ENCODE peak calls at places on chromosome 7, in seven cellular contexts. J, M, P, U, H, C and G are unnamed samples.

GRCh38 chr7:144588535-144588934 is 185.0 kb upstream of the NOBOX start:
- DNase-seq in J (no peak), M (no peak), P (no peak), U (no peak), H (no peak), C (no peak), G (no peak)

GRCh38 chr7:28804990-28805389 is 153.1 kb downstream of the TRIL start:
- DNase-seq in J (peak), M (peak), P (no peak), U (no peak), H (no peak), C (no peak), G (no peak)

GRCh38 chr7:139108256-139109187 is 998 bp downstream of the ZC3HAV1 start:
- DNase-seq in J (peak), M (peak), P (peak), U (no peak), H (peak), C (no peak), G (peak)

GRCh38 chr7:36265720-36266119 is 112.7 kb downstream of the EEPD1 start:
- DNase-seq in J (no peak), M (no peak), P (no peak), U (no peak), H (no peak), C (peak), G (no peak)

GRCh38 chr7:39754326-39755120 is 131.2 kb downstream of the RALA start:
- DNase-seq in J (no peak), M (peak), P (peak), U (no peak), H (no peak), C (no peak), G (peak)

GRCh38 chr7:107697246-107698044 is 36.8 kb downstream of the SLC26A4 start:
- DNase-seq in J (no peak), M (no peak), P (no peak), U (no peak), H (no peak), C (no peak), G (no peak)

GRCh38 chr7:144545330-144545729 is 141.8 kb upstream of the NOBOX start:
- DNase-seq in J (no peak), M (no peak), P (no peak), U (no peak), H (no peak), C (no peak), G (no peak)

GRCh38 chr7:42550706-42551470 is 313.9 kb upstream of the GLI3 start:
- DNase-seq in J (peak), M (no peak), P (no peak), U (no peak), H (no peak), C (no peak), G (no peak)

GRCh38 chr7:98935811-98936210 is 57.5 kb downstream of the TRRAP start:
- DNase-seq in J (no peak), M (peak), P (no peak), U (no peak), H (no peak), C (no peak), G (no peak)

GRCh38 chr7:135901585-135902540 is 75.3 kb downstream of the MTPN start:
- DNase-seq in J (no peak), M (no peak), P (no peak), U (no peak), H (no peak), C (no peak), G (no peak)

GRCh38 chr7:2164156-2164555 is 68.6 kb downstream of the MAD1L1 start:
- DNase-seq in J (no peak), M (peak), P (no peak), U (no peak), H (no peak), C (no peak), G (no peak)
- TF ChIP-seq CTCF in J (no peak), M (no peak), P (no peak), U (no peak), H (no peak), C (no peak), G (no peak)

GRCh38 chr7:143389316-143390097 is 8.4 kb downstream of the ZYX start:
- DNase-seq in J (no peak), M (no peak), P (no peak), U (no peak), H (no peak), C (no peak), G (no peak)
- TF ChIP-seq CTCF in J (no peak), M (peak), P (no peak), U (no peak), H (no peak), C (peak), G (peak)

GRCh38 chr7:142556745-142557144 is 192.5 kb upstream of the PRSS1 start:
- DNase-seq in J (peak), M (peak), P (peak), U (peak), H (no peak), C (peak), G (no peak)
- TF ChIP-seq CTCF in J (peak), M (peak), P (no peak), U (no peak), H (peak), C (no peak), G (peak)

GRCh38 chr7:84686373-84686772 is 491.8 kb upstream of the SEMA3A start:
- DNase-seq in J (no peak), M (no peak), P (no peak), U (no peak), H (no peak), C (no peak), G (no peak)

GRCh38 chr7:84678841-84679240 is 484.3 kb upstream of the SEMA3A start:
- DNase-seq in J (no peak), M (no peak), P (no peak), U (no peak), H (no peak), C (no peak), G (no peak)

GRCh38 chr7:84688671-84689070 is 494.1 kb upstream of the SEMA3A start:
- DNase-seq in J (no peak), M (peak), P (no peak), U (no peak), H (no peak), C (no peak), G (no peak)

GRCh38 chr7:84682543-84682942 is 488.0 kb upstream of the SEMA3A start:
- DNase-seq in J (no peak), M (no peak), P (no peak), U (no peak), H (no peak), C (no peak), G (no peak)

GRCh38 chr7:84684836-84685235 is 490.2 kb upstream of the SEMA3A start:
- DNase-seq in J (no peak), M (no peak), P (no peak), U (no peak), H (no peak), C (no peak), G (no peak)
- TF ChIP-seq CTCF in J (no peak), M (no peak), P (no peak), U (no peak), H (no peak), C (no peak), G (no peak)

GRCh38 chr7:50227623-50228618 is 76.6 kb upstream of the IKZF1 start:
- DNase-seq in J (no peak), M (no peak), P (no peak), U (no peak), H (no peak), C (no peak), G (no peak)

GRCh38 chr7:50226139-50226538 is 78.4 kb upstream of the IKZF1 start:
- DNase-seq in J (no peak), M (no peak), P (no peak), U (no peak), H (no peak), C (no peak), G (no peak)

GRCh38 chr7:50226669-50227068 is 77.8 kb upstream of the IKZF1 start:
- DNase-seq in J (no peak), M (no peak), P (no peak), U (no peak), H (no peak), C (no peak), G (no peak)

GRCh38 chr7:50229964-50230363 is 74.6 kb upstream of the IKZF1 start:
- DNase-seq in J (no peak), M (peak), P (no peak), U (no peak), H (no peak), C (no peak), G (no peak)
- TF ChIP-seq CTCF in J (no peak), M (peak), P (peak), U (no peak), H (peak), C (peak), G (peak)

DNA sequence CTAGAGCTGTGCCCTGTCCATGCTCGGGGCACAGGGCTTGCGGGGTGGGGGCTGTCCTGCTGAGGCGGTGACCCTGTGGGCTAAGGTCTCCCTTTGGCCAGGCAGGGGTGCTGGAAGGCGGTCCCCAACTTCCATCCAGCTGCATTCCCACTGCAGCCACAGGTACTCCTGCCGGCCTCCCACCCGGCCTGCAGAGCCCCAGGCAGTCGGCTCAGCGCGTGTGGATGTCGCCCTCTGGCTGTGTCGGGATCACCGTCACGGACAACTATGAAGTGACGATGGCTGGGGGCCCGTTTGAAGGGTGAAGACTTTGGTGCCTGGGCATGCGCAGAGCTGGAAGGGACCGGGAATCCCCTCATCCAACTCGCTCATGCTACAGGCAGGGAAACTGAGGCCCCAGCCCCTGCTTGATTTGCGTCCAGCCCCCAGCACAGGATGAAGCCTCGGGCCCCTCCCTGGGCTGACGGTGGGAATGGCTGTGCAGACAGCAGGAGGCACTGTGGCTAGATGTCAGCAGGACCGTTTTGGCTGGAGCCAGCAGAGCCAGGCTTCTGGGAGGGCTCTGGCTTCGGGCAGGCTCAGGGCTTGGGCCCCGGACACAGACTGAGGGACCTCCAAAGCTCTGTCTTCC is 2.3 kb upstream of the TMEM184A start:
- DNase-seq in J (no peak), M (no peak), P (peak), U (peak), H (no peak), C (peak), G (no peak)
- TF ChIP-seq CTCF in J (no peak), M (no peak), P (no peak), U (peak), H (no peak), C (peak), G (peak)

DNA sequence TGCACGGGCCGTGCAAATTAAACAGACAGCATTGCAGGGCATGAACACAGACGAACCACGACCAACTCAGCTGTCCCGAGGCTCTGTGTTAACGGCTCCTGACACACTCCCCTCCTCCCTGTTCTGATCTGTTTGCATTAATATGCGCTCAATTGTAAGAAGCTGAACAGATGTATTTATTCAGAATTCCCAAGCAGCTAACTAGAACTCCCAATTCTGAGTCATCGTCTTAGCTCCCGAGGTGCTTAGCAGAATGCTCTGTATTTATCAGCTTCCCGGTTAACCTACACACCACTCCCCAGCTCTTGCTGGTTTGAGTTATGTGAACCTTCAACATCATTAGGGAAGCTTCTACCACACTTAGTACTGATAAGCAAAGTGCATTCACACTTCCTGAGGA is 286.4 kb downstream of the PTPRN2 start:
- DNase-seq in J (no peak), M (no peak), P (no peak), U (no peak), H (no peak), C (no peak), G (no peak)
- TF ChIP-seq CTCF in J (no peak), M (no peak), P (no peak), U (no peak), H (no peak), C (no peak), G (no peak)